ENCODE peak calls at places on chromosome 14, in nine cellular contexts. A, R, Y, M, G, F, T, X and J are unnamed samples.

GRCh38 chr14:103501041-103501870 is 21.4 kb downstream of the CKB start:
- DNase-seq in A (no peak), R (no peak), Y (no peak), M (peak; percentile 79), G (no peak), F (no peak), T (no peak), X (no peak), J (no peak)

GRCh38 chr14:89625208-89625987 is 208.4 kb upstream of the FOXN3 start:
- DNase-seq in A (no peak), R (peak; percentile 4), Y (no peak), M (peak; percentile 90), G (no peak), F (no peak), T (no peak), X (no peak), J (no peak)

GRCh38 chr14:101174522-101174838 is 271.0 kb upstream of the RTL1 start:
- DNase-seq in A (no peak), R (peak; percentile 79), Y (peak; percentile 65), M (peak; percentile 72), G (no peak), F (no peak), T (no peak), X (no peak), J (no peak)

GRCh38 chr14:58871972-58872530 is 234.3 kb downstream of the DACT1 start:
- DNase-seq in A (no peak), R (no peak), Y (no peak), M (no peak), G (no peak), F (peak; percentile 88), T (no peak), X (no peak), J (no peak)

GRCh38 chr14:52400846-52401245 is 86.7 kb downstream of the PTGER2 start:
- DNase-seq in A (no peak), R (no peak), Y (no peak), M (no peak), G (no peak), F (no peak), T (no peak), X (no peak), J (no peak)

GRCh38 chr14:103084021-103084919 is at the start of gene LBHD2:
- DNase-seq in A (no peak), R (no peak), Y (no peak), M (peak; percentile 76), G (no peak), F (no peak), T (no peak), X (no peak), J (no peak)

GRCh38 chr14:33909380-33910084 is 41.3 kb downstream of the EGLN3 start:
- DNase-seq in A (no peak), R (no peak), Y (no peak), M (no peak), G (no peak), F (no peak), T (no peak), X (no peak), J (no peak)

GRCh38 chr14:41476526-41476925 is 130.2 kb upstream of the LRFN5 start:
- DNase-seq in A (no peak), R (no peak), Y (no peak), M (no peak), G (no peak), F (no peak), T (no peak), X (no peak), J (no peak)

GRCh38 chr14:55802986-55803431 is 223.0 kb downstream of the KTN1 start:
- DNase-seq in A (no peak), R (no peak), Y (no peak), M (no peak), G (no peak), F (peak; percentile 13), T (no peak), X (no peak), J (no peak)

GRCh38 chr14:104883681-104884361 is 18.8 kb downstream of the CEP170B start:
- DNase-seq in A (no peak), R (no peak), Y (peak; percentile 94), M (peak; percentile 86), G (no peak), F (no peak), T (no peak), X (no peak), J (no peak)

GRCh38 chr14:58131386-58131785 is 20.6 kb downstream of the ARMH4 start:
- DNase-seq in A (peak; percentile 12), R (no peak), Y (no peak), M (no peak), G (no peak), F (no peak), T (no peak), X (no peak), J (no peak)

GRCh38 chr14:22558221-22558913 is 30.7 kb downstream of the DAD1 start:
- DNase-seq in A (no peak), R (no peak), Y (no peak), M (no peak), G (peak; percentile 56), F (no peak), T (peak; percentile 67), X (no peak), J (no peak)

GRCh38 chr14:71113376-71113775 is 206.1 kb downstream of the PCNX1 start:
- DNase-seq in A (peak; percentile 82), R (no peak), Y (no peak), M (no peak), G (no peak), F (peak; percentile 11), T (no peak), X (no peak), J (no peak)

GRCh38 chr14:64727551-64728071 is 23.4 kb downstream of the PLEKHG3 start:
- DNase-seq in A (no peak), R (no peak), Y (peak; percentile 87), M (peak; percentile 71), G (no peak), F (no peak), T (no peak), X (no peak), J (no peak)

GRCh38 chr14:57168138-57168695 is 100.5 kb downstream of the EXOC5 start:
- DNase-seq in A (no peak), R (no peak), Y (no peak), M (no peak), G (no peak), F (no peak), T (no peak), X (no peak), J (no peak)

GRCh38 chr14:80615831-80616230 is 325.7 kb downstream of the CEP128 start:
- DNase-seq in A (no peak), R (no peak), Y (no peak), M (no peak), G (no peak), F (no peak), T (no peak), X (no peak), J (no peak)

GRCh38 chr14:96160030-96160912 is 44.4 kb upstream of the BDKRB2 start:
- DNase-seq in A (no peak), R (no peak), Y (no peak), M (no peak), G (no peak), F (no peak), T (no peak), X (no peak), J (no peak)

GRCh38 chr14:20388159-20388558 is 25.1 kb downstream of the TEP1 start:
- DNase-seq in A (no peak), R (no peak), Y (no peak), M (no peak), G (no peak), F (no peak), T (no peak), X (no peak), J (no peak)

GRCh38 chr14:56081139-56081538 is 37.1 kb upstream of the PELI2 start:
- DNase-seq in A (no peak), R (no peak), Y (no peak), M (no peak), G (no peak), F (peak; percentile 82), T (no peak), X (no peak), J (no peak)

GRCh38 chr14:72516936-72517408 is 376.9 kb downstream of the DPF3 start:
- DNase-seq in A (peak; percentile 56), R (peak; percentile 5), Y (no peak), M (peak; percentile 96), G (peak; percentile 55), F (peak; percentile 85), T (peak; percentile 56), X (peak; percentile 75), J (peak; percentile 59)

GRCh38 chr14:79842270-79842669 is 369.0 kb downstream of the DIO2 start:
- DNase-seq in A (peak; percentile 34), R (no peak), Y (no peak), M (no peak), G (no peak), F (peak; percentile 24), T (no peak), X (no peak), J (no peak)

GRCh38 chr14:23569443-23570151 is 2.0 kb upstream of the AP1G2 start:
- DNase-seq in A (no peak), R (no peak), Y (peak; percentile 52), M (peak; percentile 95), G (no peak), F (no peak), T (no peak), X (no peak), J (no peak)

GRCh38 chr14:31449971-31450610 is 7.2 kb downstream of the DTD2 start:
- DNase-seq in A (no peak), R (peak; percentile 43), Y (no peak), M (no peak), G (no peak), F (peak; percentile 47), T (no peak), X (no peak), J (no peak)

GRCh38 chr14:66634876-66635275 is 126.9 kb downstream of the GPHN start:
- DNase-seq in A (no peak), R (no peak), Y (no peak), M (no peak), G (no peak), F (no peak), T (no peak), X (no peak), J (no peak)

GRCh38 chr14:100498068-100498467 is 89.1 kb downstream of the BEGAIN start:
- DNase-seq in A (no peak), R (no peak), Y (no peak), M (peak; percentile 89), G (no peak), F (no peak), T (no peak), X (no peak), J (no peak)

GRCh38 chr14:29576997-29577396 is 350.6 kb downstream of the PRKD1 start:
- DNase-seq in A (no peak), R (no peak), Y (no peak), M (no peak), G (no peak), F (peak; percentile 56), T (no peak), X (no peak), J (no peak)

GRCh38 chr14:72666610-72667009 is 227.3 kb downstream of the DPF3 start:
- DNase-seq in A (peak; percentile 58), R (no peak), Y (no peak), M (no peak), G (no peak), F (peak; percentile 61), T (no peak), X (no peak), J (no peak)

GRCh38 chr14:77003960-77004710 is 24.4 kb downstream of the IRF2BPL start:
- DNase-seq in A (no peak), R (no peak), Y (no peak), M (peak; percentile 53), G (no peak), F (no peak), T (no peak), X (no peak), J (no peak)

GRCh38 chr14:62592877-62593276 is 452.4 kb downstream of the KCNH5 start:
- DNase-seq in A (no peak), R (no peak), Y (no peak), M (no peak), G (no peak), F (no peak), T (no peak), X (no peak), J (no peak)

GRCh38 chr14:70641548-70642312 is at the start of gene TTC9:
- DNase-seq in A (no peak), R (no peak), Y (no peak), M (peak; percentile 86), G (no peak), F (no peak), T (peak; percentile 18), X (peak; percentile 48), J (peak; percentile 32)

GRCh38 chr14:103616635-103617300 is 12.2 kb upstream of the KLC1 start:
- DNase-seq in A (no peak), R (no peak), Y (no peak), M (no peak), G (no peak), F (no peak), T (no peak), X (no peak), J (no peak)